ENCODE peak calls at places on chromosomes 6 and 20, in six cellular contexts. One of them, this sample, is unnamed.

GRCh38 chr6:33746036-33746600 is 587 bp downstream of the IP6K3 start:
- DNase-seq in thoracic aorta: no peak
- DNase-seq in OCI-LY7: no peak
- DNase-seq in stomach: no peak
- DNase-seq in fibroblast of lung: peak
- DNase-seq in colonic mucosa: no peak
- DNase-seq in this sample: no peak

GRCh38 chr6:146498309-146498708 is 45.3 kb upstream of the RAB32 start:
- DNase-seq in thoracic aorta: no peak
- DNase-seq in OCI-LY7: no peak
- DNase-seq in stomach: no peak
- DNase-seq in fibroblast of lung: no peak
- DNase-seq in colonic mucosa: no peak
- DNase-seq in this sample: no peak

GRCh38 chr6:151179321-151179720 is 60.4 kb upstream of the AKAP12 start:
- DNase-seq in thoracic aorta: no peak
- DNase-seq in OCI-LY7: no peak
- DNase-seq in stomach: no peak
- DNase-seq in fibroblast of lung: peak
- DNase-seq in colonic mucosa: no peak
- DNase-seq in this sample: no peak

GRCh38 chr6:162058281-162058875 is 669.2 kb downstream of the PRKN start:
- DNase-seq in thoracic aorta: no peak
- DNase-seq in OCI-LY7: no peak
- DNase-seq in stomach: peak
- DNase-seq in fibroblast of lung: peak
- DNase-seq in colonic mucosa: peak
- DNase-seq in this sample: no peak

GRCh38 chr6:1917628-1918371 is 308.1 kb downstream of the FOXC1 start:
- DNase-seq in thoracic aorta: no peak
- DNase-seq in OCI-LY7: no peak
- DNase-seq in stomach: no peak
- DNase-seq in fibroblast of lung: peak
- DNase-seq in colonic mucosa: no peak
- DNase-seq in this sample: no peak

GRCh38 chr6:156658186-156658585 is 119.0 kb upstream of the ARID1B start:
- DNase-seq in thoracic aorta: no peak
- DNase-seq in OCI-LY7: no peak
- DNase-seq in stomach: no peak
- DNase-seq in fibroblast of lung: peak
- DNase-seq in colonic mucosa: no peak
- DNase-seq in this sample: no peak

GRCh38 chr6:21891065-21891464 is 297.5 kb downstream of the SOX4 start:
- DNase-seq in thoracic aorta: no peak
- DNase-seq in OCI-LY7: no peak
- DNase-seq in stomach: no peak
- DNase-seq in fibroblast of lung: no peak
- DNase-seq in colonic mucosa: no peak
- DNase-seq in this sample: no peak

GRCh38 chr6:106159531-106159940 is 73.4 kb downstream of the PRDM1 start:
- DNase-seq in thoracic aorta: no peak
- DNase-seq in OCI-LY7: no peak
- DNase-seq in stomach: no peak
- DNase-seq in fibroblast of lung: peak
- DNase-seq in colonic mucosa: no peak
- DNase-seq in this sample: no peak

GRCh38 chr6:11025911-11026635 is 18.0 kb downstream of the ELOVL2 start:
- DNase-seq in thoracic aorta: no peak
- DNase-seq in OCI-LY7: peak
- DNase-seq in stomach: no peak
- DNase-seq in fibroblast of lung: no peak
- DNase-seq in colonic mucosa: no peak
- DNase-seq in this sample: no peak

GRCh38 chr6:16511048-16511660 is 250.1 kb downstream of the ATXN1 start:
- DNase-seq in thoracic aorta: no peak
- DNase-seq in OCI-LY7: peak
- DNase-seq in stomach: no peak
- DNase-seq in fibroblast of lung: peak
- DNase-seq in colonic mucosa: no peak
- DNase-seq in this sample: no peak

GRCh38 chr6:112160745-112161144 is 73.4 kb downstream of the FAM229B start:
- DNase-seq in thoracic aorta: no peak
- DNase-seq in OCI-LY7: no peak
- DNase-seq in stomach: no peak
- DNase-seq in fibroblast of lung: no peak
- DNase-seq in colonic mucosa: no peak
- DNase-seq in this sample: no peak

GRCh38 chr6:38307730-38308129 is 332.0 kb downstream of the BTBD9 start:
- DNase-seq in thoracic aorta: no peak
- DNase-seq in OCI-LY7: peak
- DNase-seq in stomach: no peak
- DNase-seq in fibroblast of lung: no peak
- DNase-seq in colonic mucosa: no peak
- DNase-seq in this sample: no peak

GRCh38 chr6:73942581-73942980 is 246.6 kb downstream of the CD109 start:
- DNase-seq in thoracic aorta: no peak
- DNase-seq in OCI-LY7: no peak
- DNase-seq in stomach: no peak
- DNase-seq in fibroblast of lung: peak
- DNase-seq in colonic mucosa: no peak
- DNase-seq in this sample: no peak

GRCh38 chr6:36751833-36752186 is 54.2 kb downstream of the RAB44 start:
- DNase-seq in thoracic aorta: no peak
- DNase-seq in OCI-LY7: no peak
- DNase-seq in stomach: no peak
- DNase-seq in fibroblast of lung: no peak
- DNase-seq in colonic mucosa: no peak
- DNase-seq in this sample: no peak

GRCh38 chr20:9298906-9299305 is 215.5 kb upstream of the LAMP5 start:
- DNase-seq in thoracic aorta: no peak
- DNase-seq in OCI-LY7: no peak
- DNase-seq in stomach: no peak
- DNase-seq in fibroblast of lung: no peak
- DNase-seq in colonic mucosa: no peak
- DNase-seq in this sample: no peak

GRCh38 chr20:13012886-13013285 is 4.1 kb downstream of the SPTLC3 start:
- DNase-seq in thoracic aorta: no peak
- DNase-seq in OCI-LY7: no peak
- DNase-seq in stomach: no peak
- DNase-seq in fibroblast of lung: no peak
- DNase-seq in colonic mucosa: no peak
- DNase-seq in this sample: no peak

GRCh38 chr6:105803439-105803838 is 282.7 kb upstream of the PRDM1 start:
- DNase-seq in thoracic aorta: no peak
- DNase-seq in OCI-LY7: no peak
- DNase-seq in stomach: no peak
- DNase-seq in fibroblast of lung: peak
- DNase-seq in colonic mucosa: no peak
- DNase-seq in this sample: no peak

GRCh38 chr20:25551413-25552210 is 33.7 kb downstream of the NINL start:
- DNase-seq in thoracic aorta: no peak
- DNase-seq in OCI-LY7: no peak
- DNase-seq in stomach: no peak
- DNase-seq in fibroblast of lung: peak
- DNase-seq in colonic mucosa: no peak
- DNase-seq in this sample: no peak

GRCh38 chr20:43305749-43306148 is 116.0 kb upstream of the PTPRT start:
- DNase-seq in thoracic aorta: no peak
- DNase-seq in OCI-LY7: no peak
- DNase-seq in stomach: no peak
- DNase-seq in fibroblast of lung: no peak
- DNase-seq in colonic mucosa: no peak
- DNase-seq in this sample: no peak

GRCh38 chr20:3262566-3262965 is 23.6 kb upstream of the SLC4A11 start:
- DNase-seq in thoracic aorta: no peak
- DNase-seq in OCI-LY7: no peak
- DNase-seq in stomach: no peak
- DNase-seq in fibroblast of lung: peak
- DNase-seq in colonic mucosa: no peak
- DNase-seq in this sample: no peak

GRCh38 chr20:14612389-14612788 is 275.0 kb upstream of the FLRT3 start:
- DNase-seq in thoracic aorta: no peak
- DNase-seq in OCI-LY7: no peak
- DNase-seq in stomach: no peak
- DNase-seq in fibroblast of lung: no peak
- DNase-seq in colonic mucosa: no peak
- DNase-seq in this sample: no peak

GRCh38 chr6:7523922-7524321 is 17.5 kb upstream of the DSP start:
- DNase-seq in thoracic aorta: no peak
- DNase-seq in OCI-LY7: no peak
- DNase-seq in stomach: no peak
- DNase-seq in fibroblast of lung: no peak
- DNase-seq in colonic mucosa: no peak
- DNase-seq in this sample: no peak

GRCh38 chr6:159112714-159113113 is 56.5 kb upstream of the FNDC1 start:
- DNase-seq in thoracic aorta: no peak
- DNase-seq in OCI-LY7: no peak
- DNase-seq in stomach: no peak
- DNase-seq in fibroblast of lung: no peak
- DNase-seq in colonic mucosa: no peak
- DNase-seq in this sample: no peak

GRCh38 chr6:69758214-69758613 is 38.6 kb downstream of the LMBRD1 start:
- DNase-seq in thoracic aorta: no peak
- DNase-seq in OCI-LY7: no peak
- DNase-seq in stomach: no peak
- DNase-seq in fibroblast of lung: no peak
- DNase-seq in colonic mucosa: no peak
- DNase-seq in this sample: no peak

GRCh38 chr6:17102258-17102870 is 514 bp downstream of the STMND1 start:
- DNase-seq in thoracic aorta: no peak
- DNase-seq in OCI-LY7: no peak
- DNase-seq in stomach: no peak
- DNase-seq in fibroblast of lung: no peak
- DNase-seq in colonic mucosa: peak
- DNase-seq in this sample: no peak

GRCh38 chr6:145155411-145155810 is 579.9 kb downstream of the EPM2A start:
- DNase-seq in thoracic aorta: no peak
- DNase-seq in OCI-LY7: no peak
- DNase-seq in stomach: no peak
- DNase-seq in fibroblast of lung: peak
- DNase-seq in colonic mucosa: no peak
- DNase-seq in this sample: no peak

GRCh38 chr6:43981363-43981990 is 145.8 kb downstream of the MRPL14 start:
- DNase-seq in thoracic aorta: no peak
- DNase-seq in OCI-LY7: no peak
- DNase-seq in stomach: peak
- DNase-seq in fibroblast of lung: no peak
- DNase-seq in colonic mucosa: no peak
- DNase-seq in this sample: no peak

GRCh38 chr6:68506911-68507310 is 128.2 kb upstream of the ADGRB3 start:
- DNase-seq in thoracic aorta: no peak
- DNase-seq in OCI-LY7: no peak
- DNase-seq in stomach: no peak
- DNase-seq in fibroblast of lung: no peak
- DNase-seq in colonic mucosa: no peak
- DNase-seq in this sample: no peak

GRCh38 chr6:137171824-137172733 is 1.4 kb downstream of the IL22RA2 start:
- DNase-seq in thoracic aorta: no peak
- DNase-seq in OCI-LY7: no peak
- DNase-seq in stomach: no peak
- DNase-seq in fibroblast of lung: no peak
- DNase-seq in colonic mucosa: no peak
- DNase-seq in this sample: no peak

GRCh38 chr6:7264041-7264440 is 49.0 kb downstream of the SSR1 start:
- DNase-seq in thoracic aorta: no peak
- DNase-seq in OCI-LY7: no peak
- DNase-seq in stomach: peak
- DNase-seq in fibroblast of lung: no peak
- DNase-seq in colonic mucosa: no peak
- DNase-seq in this sample: no peak

GRCh38 chr6:150116195-150116800 is 26.5 kb upstream of the PPP1R14C start:
- DNase-seq in thoracic aorta: no peak
- DNase-seq in OCI-LY7: no peak
- DNase-seq in stomach: no peak
- DNase-seq in fibroblast of lung: no peak
- DNase-seq in colonic mucosa: no peak
- DNase-seq in this sample: no peak

GRCh38 chr20:24782801-24783630 is 166.1 kb upstream of the CST7 start:
- DNase-seq in thoracic aorta: no peak
- DNase-seq in OCI-LY7: no peak
- DNase-seq in stomach: no peak
- DNase-seq in fibroblast of lung: peak
- DNase-seq in colonic mucosa: no peak
- DNase-seq in this sample: no peak

GRCh38 chr6:160388922-160389321 is 40.7 kb downstream of the SLC22A3 start:
- DNase-seq in thoracic aorta: no peak
- DNase-seq in OCI-LY7: no peak
- DNase-seq in stomach: no peak
- DNase-seq in fibroblast of lung: no peak
- DNase-seq in colonic mucosa: no peak
- DNase-seq in this sample: no peak

GRCh38 chr20:46333136-46333991 is 25.1 kb upstream of the CDH22 start:
- DNase-seq in thoracic aorta: no peak
- DNase-seq in OCI-LY7: no peak
- DNase-seq in stomach: no peak
- DNase-seq in fibroblast of lung: no peak
- DNase-seq in colonic mucosa: no peak
- DNase-seq in this sample: no peak

GRCh38 chr20:39825524-39825923 is 863.4 kb downstream of the DHX35 start:
- DNase-seq in thoracic aorta: no peak
- DNase-seq in OCI-LY7: no peak
- DNase-seq in stomach: no peak
- DNase-seq in fibroblast of lung: no peak
- DNase-seq in colonic mucosa: no peak
- DNase-seq in this sample: no peak

GRCh38 chr6:28988536-28989415 is 16.3 kb downstream of the ZNF311 start:
- DNase-seq in thoracic aorta: no peak
- DNase-seq in OCI-LY7: no peak
- DNase-seq in stomach: peak
- DNase-seq in fibroblast of lung: peak
- DNase-seq in colonic mucosa: peak
- DNase-seq in this sample: no peak
- H3K4me3 ChIP-seq in thoracic aorta: peak
- H3K4me3 ChIP-seq in OCI-LY7: no peak
- H3K4me3 ChIP-seq in stomach: peak
- H3K4me3 ChIP-seq in fibroblast of lung: peak
- H3K4me3 ChIP-seq in colonic mucosa: peak
- H3K4me3 ChIP-seq in this sample: no peak

GRCh38 chr6:170280689-170281045 is 10.2 kb downstream of the DLL1 start:
- DNase-seq in thoracic aorta: no peak
- DNase-seq in OCI-LY7: no peak
- DNase-seq in stomach: no peak
- DNase-seq in fibroblast of lung: no peak
- DNase-seq in colonic mucosa: no peak
- DNase-seq in this sample: no peak
- TF ChIP-seq CTCF in thoracic aorta: no peak
- TF ChIP-seq CTCF in OCI-LY7: no peak
- TF ChIP-seq CTCF in stomach: no peak
- TF ChIP-seq CTCF in fibroblast of lung: no peak
- TF ChIP-seq CTCF in colonic mucosa: no peak
- TF ChIP-seq CTCF in this sample: no peak

GRCh38 chr20:19977373-19977770 is 39.8 kb upstream of the NAA20 start:
- DNase-seq in thoracic aorta: no peak
- DNase-seq in OCI-LY7: no peak
- DNase-seq in stomach: no peak
- DNase-seq in fibroblast of lung: peak
- DNase-seq in colonic mucosa: no peak
- DNase-seq in this sample: no peak
- H3K4me3 ChIP-seq in thoracic aorta: peak
- H3K4me3 ChIP-seq in OCI-LY7: no peak
- H3K4me3 ChIP-seq in stomach: peak
- H3K4me3 ChIP-seq in fibroblast of lung: peak
- H3K4me3 ChIP-seq in colonic mucosa: peak
- H3K4me3 ChIP-seq in this sample: no peak

GRCh38 chr6:27757307-27757706 is 154.9 kb downstream of the OR2B2 start:
- DNase-seq in thoracic aorta: no peak
- DNase-seq in OCI-LY7: no peak
- DNase-seq in stomach: peak
- DNase-seq in fibroblast of lung: no peak
- DNase-seq in colonic mucosa: peak
- DNase-seq in this sample: no peak
- TF ChIP-seq CTCF in thoracic aorta: no peak
- TF ChIP-seq CTCF in OCI-LY7: no peak
- TF ChIP-seq CTCF in stomach: no peak
- TF ChIP-seq CTCF in fibroblast of lung: no peak
- TF ChIP-seq CTCF in colonic mucosa: no peak
- TF ChIP-seq CTCF in this sample: no peak